ENCODE peak calls at places on chromosome 13, in seven cellular contexts. U is H1, V is SK-N-SH, A is GM12878, E is GM12891, X is GM12892, M is HepG2. B is an unnamed sample.

GRCh38 chr13:57865600-57866294 is 234.2 kb downstream of the PCDH17 start:
- DNase-seq in M (no peak), A (no peak), V (no peak), X (no peak), E (no peak), U (no peak), B (peak)

GRCh38 chr13:34878354-34878753 is 63.7 kb upstream of the NBEA start:
- DNase-seq in V (no peak), X (no peak), A (no peak), M (no peak), E (no peak), U (no peak), B (no peak)

GRCh38 chr13:41130356-41130755 is 2.2 kb downstream of the KBTBD6 start:
- DNase-seq in M (no peak), X (no peak), U (no peak), E (no peak), V (no peak), A (no peak), B (peak)

GRCh38 chr13:46712524-46712923 is 84.4 kb downstream of the ESD start:
- DNase-seq in M (no peak), E (no peak), U (no peak), A (no peak), X (no peak), V (no peak), B (no peak)

GRCh38 chr13:75739244-75739868 is 103.2 kb downstream of the LMO7 start:
- DNase-seq in U (no peak), E (no peak), X (no peak), V (no peak), A (peak), M (no peak), B (no peak)

GRCh38 chr13:77391475-77391874 is 64.6 kb upstream of the MYCBP2 start:
- DNase-seq in V (no peak), E (no peak), A (no peak), X (no peak), M (no peak), U (no peak), B (no peak)

GRCh38 chr13:74061939-74062595 is 72.1 kb downstream of the KLF12 start:
- DNase-seq in X (no peak), M (no peak), A (peak), U (no peak), E (peak), V (peak), B (no peak)

GRCh38 chr13:113153810-113154748 is 4.4 kb upstream of the PROZ start:
- DNase-seq in X (peak), V (peak), M (peak), E (peak), A (peak), U (peak), B (peak)

GRCh38 chr13:112072531-112073244 is 5.7 kb downstream of the SOX1 start:
- DNase-seq in M (no peak), X (no peak), U (peak), A (no peak), V (no peak), E (no peak), B (no peak)

GRCh38 chr13:101755228-101755887 is 302.9 kb downstream of the ITGBL1 start:
- DNase-seq in E (no peak), X (no peak), U (no peak), V (peak), A (no peak), M (no peak), B (no peak)

GRCh38 chr13:38662362-38662761 is 24.5 kb upstream of the FREM2 start:
- DNase-seq in X (no peak), M (no peak), E (no peak), A (no peak), U (no peak), V (no peak), B (no peak)

GRCh38 chr13:97212540-97213146 is 9.5 kb upstream of the MBNL2 start:
- DNase-seq in A (no peak), U (no peak), M (no peak), V (no peak), X (no peak), E (no peak), B (no peak)

GRCh38 chr13:113453962-113454361 is 674 bp upstream of the ADPRHL1 start:
- DNase-seq in U (no peak), M (no peak), E (no peak), A (no peak), X (no peak), V (peak), B (no peak)

GRCh38 chr13:110037925-110038573 is 251.7 kb upstream of the IRS2 start:
- DNase-seq in A (no peak), U (no peak), X (no peak), M (no peak), V (no peak), E (no peak), B (no peak)

GRCh38 chr13:39038569-39038898 is 278 bp downstream of the NHLRC3 start:
- DNase-seq in X (no peak), U (no peak), E (no peak), V (no peak), A (no peak), M (peak), B (peak)

GRCh38 chr13:102721800-102722231 is 27.0 kb upstream of the METTL21C start:
- DNase-seq in A (no peak), M (no peak), X (no peak), E (no peak), U (no peak), V (no peak), B (no peak)

GRCh38 chr13:27638521-27638920 is 16.8 kb downstream of the POLR1D start:
- DNase-seq in U (no peak), V (no peak), X (no peak), M (no peak), A (no peak), E (no peak), B (no peak)

GRCh38 chr13:105957769-105958438 is 577.6 kb downstream of the EFNB2 start:
- DNase-seq in M (no peak), E (no peak), X (no peak), V (no peak), A (no peak), U (no peak), B (no peak)

GRCh38 chr13:98291658-98292057 is 114.6 kb upstream of the RNF113B start:
- DNase-seq in A (no peak), E (no peak), V (no peak), U (no peak), M (peak), X (no peak), B (no peak)

GRCh38 chr13:110339263-110339662 is 32.2 kb downstream of the COL4A2 start:
- DNase-seq in X (no peak), V (no peak), M (no peak), A (no peak), U (no peak), E (no peak), B (no peak)

GRCh38 chr13:30818323-30818960 is 83.1 kb downstream of the ALOX5AP start:
- DNase-seq in M (no peak), E (no peak), A (no peak), V (no peak), X (no peak), U (no peak), B (no peak)

GRCh38 chr13:19672990-19673389 is 39.5 kb downstream of the MPHOSPH8 start:
- DNase-seq in A (no peak), U (no peak), X (no peak), M (no peak), E (no peak), V (no peak), B (no peak)

GRCh38 chr13:68810660-68811059 is 1297.0 kb upstream of the ATXN8OS start:
- DNase-seq in V (peak), A (no peak), M (peak), U (no peak), E (no peak), X (no peak), B (no peak)

GRCh38 chr13:40672310-40673060 is 6.0 kb upstream of the FOXO1 start:
- DNase-seq in V (peak), M (peak), U (no peak), X (no peak), E (no peak), A (no peak), B (peak)

GRCh38 chr13:45683701-45684100 is 18.4 kb upstream of the CBY2 start:
- DNase-seq in E (no peak), V (peak), U (no peak), M (no peak), X (no peak), A (no peak), B (peak)

GRCh38 chr13:96003304-96003703 is 49.9 kb downstream of the UGGT2 start:
- DNase-seq in V (no peak), E (no peak), A (no peak), M (no peak), X (no peak), U (no peak), B (no peak)

GRCh38 chr13:29472317-29472961 is 123.0 kb downstream of the SLC7A1 start:
- DNase-seq in E (peak), A (no peak), M (peak), U (peak), X (no peak), V (peak), B (peak)

GRCh38 chr13:21124853-21125252 is 51.5 kb downstream of the SKA3 start:
- DNase-seq in E (no peak), U (no peak), A (no peak), M (peak), V (peak), X (no peak), B (no peak)

GRCh38 chr13:20696073-20696472 is 7.4 kb upstream of the IL17D start:
- DNase-seq in A (no peak), E (no peak), U (no peak), X (no peak), V (no peak), M (no peak), B (no peak)

GRCh38 chr13:71754407-71754974 is 112.5 kb downstream of the DACH1 start:
- DNase-seq in M (no peak), X (no peak), U (no peak), E (no peak), A (no peak), V (no peak), B (no peak)

GRCh38 chr13:52353116-52353718 is 52.8 kb downstream of the THSD1 start:
- DNase-seq in V (no peak), A (no peak), X (no peak), E (no peak), U (no peak), M (no peak), B (no peak)
- TF ChIP-seq TAF1 in V (no peak), A (no peak), X (no peak), E (no peak), U (no peak), M (no peak), B (no peak)

DNA sequence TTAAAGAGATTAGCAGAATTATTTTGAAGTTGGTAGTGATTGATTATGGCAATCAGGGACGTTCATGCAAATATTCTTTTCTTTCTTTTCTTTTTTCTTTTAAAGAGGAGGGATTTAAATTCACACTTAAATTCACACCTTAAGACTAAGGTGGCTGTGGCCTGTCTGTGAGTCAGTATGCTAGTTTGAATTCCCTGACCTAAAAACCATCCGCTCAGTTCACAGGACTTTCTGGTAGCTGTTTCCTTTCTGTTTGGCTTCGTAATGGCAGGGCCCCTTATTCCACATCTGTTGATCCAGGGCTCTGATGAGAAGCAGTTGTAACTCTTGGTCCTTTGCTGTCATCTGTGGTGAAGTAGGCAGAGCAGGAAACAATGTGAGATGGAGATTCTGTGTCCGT is 7.5 kb downstream of the TNFSF11 start:
- DNase-seq in E (no peak), X (no peak), V (no peak), U (no peak), M (no peak), A (no peak), B (no peak)
- TF ChIP-seq TAF1 in E (no peak), X (no peak), V (no peak), U (no peak), M (no peak), A (no peak), B (no peak)

GRCh38 chr13:36475468-36475867 is 43.2 kb downstream of the CCNA1 start:
- DNase-seq in A (no peak), M (peak), E (no peak), X (no peak), V (peak), U (no peak), B (no peak)
- TF ChIP-seq TAF1 in A (no peak), M (no peak), E (no peak), X (no peak), V (no peak), U (no peak), B (no peak)

GRCh38 chr13:50275392-50276063 is 260.3 kb downstream of the KCNRG start:
- DNase-seq in X (no peak), V (no peak), A (no peak), E (no peak), M (peak), U (no peak), B (no peak)
- TF ChIP-seq TAF1 in X (no peak), V (no peak), A (no peak), E (no peak), M (no peak), U (no peak), B (no peak)